ENCODE peak calls at places on chromosomes 4 and X, in nine cellular contexts. W is DMS153, C is iPS-NIHi11, X is Peyer's patch, Q is T-helper 1 cell, E is naive B cell, N is foreskin fibroblast, V is T-helper 22 cell, T is RKO. B is an unnamed sample.

GRCh38 chr4:40301592-40301991 is 33.5 kb upstream of the CHRNA9 start:
- DNase-seq in W (no peak), C (no peak), X (no peak), Q (peak), E (peak), N (no peak), V (peak), T (no peak), B (no peak)

GRCh38 chr4:144894525-144894924 is 203.5 kb downstream of the ANAPC10 start:
- DNase-seq in W (no peak), C (no peak), X (no peak), Q (no peak), E (no peak), N (peak), V (no peak), T (peak), B (no peak)

GRCh38 chr4:26772096-26772495 is 88.5 kb upstream of the STIM2 start:
- DNase-seq in W (peak), C (no peak), X (no peak), Q (no peak), E (no peak), N (no peak), V (no peak), T (no peak), B (no peak)

GRCh38 chr4:109703664-109704351 is 563 bp upstream of the CASP6 start:
- DNase-seq in W (no peak), C (no peak), X (no peak), Q (no peak), E (no peak), N (peak), V (no peak), T (peak), B (no peak)

GRCh38 chr4:174873931-174874330 is 44.2 kb upstream of the ADAM29 start:
- DNase-seq in W (no peak), C (peak), X (no peak), Q (no peak), E (no peak), N (no peak), V (no peak), T (peak), B (no peak)

GRCh38 chrX:20347486-20347885 is 80.8 kb upstream of the RPS6KA3 start:
- DNase-seq in W (no peak), C (no peak), X (no peak), Q (no peak), E (no peak), N (no peak), V (no peak), T (no peak), B (no peak)

GRCh38 chr4:95549246-95550138 is 719 bp upstream of the UNC5C start:
- DNase-seq in W (no peak), C (peak), X (peak), Q (no peak), E (no peak), N (peak), V (no peak), T (no peak), B (peak)

GRCh38 chr4:48315728-48316630 is 25.4 kb upstream of the SLAIN2 start:
- DNase-seq in W (no peak), C (peak), X (no peak), Q (no peak), E (peak), N (peak), V (no peak), T (peak), B (peak)

GRCh38 chrX:107766470-107767140 is 9.0 kb downstream of the TSC22D3 start:
- DNase-seq in W (no peak), C (no peak), X (no peak), Q (no peak), E (no peak), N (peak), V (no peak), T (no peak), B (no peak)

GRCh38 chr4:5821665-5822358 is 71.1 kb downstream of the CRMP1 start:
- DNase-seq in W (no peak), C (peak), X (no peak), Q (no peak), E (no peak), N (no peak), V (no peak), T (no peak), B (no peak)

GRCh38 chrX:40573763-40574162 is 7.0 kb upstream of the ATP6AP2 start:
- DNase-seq in W (no peak), C (no peak), X (no peak), Q (no peak), E (no peak), N (peak), V (no peak), T (peak), B (no peak)

GRCh38 chrX:140342410-140342809 is 162.5 kb downstream of the SOX3 start:
- DNase-seq in W (no peak), C (peak), X (no peak), Q (no peak), E (no peak), N (no peak), V (no peak), T (no peak), B (no peak)

GRCh38 chr4:83535520-83535944 is 376 bp upstream of the GPAT3 start:
- DNase-seq in W (peak), C (peak), X (peak), Q (no peak), E (peak), N (peak), V (no peak), T (no peak), B (peak)

GRCh38 chr4:7096264-7096663 is 28.4 kb upstream of the GRPEL1 start:
- DNase-seq in W (no peak), C (no peak), X (no peak), Q (no peak), E (no peak), N (no peak), V (no peak), T (no peak), B (no peak)

GRCh38 chrX:1443496-1444075 is 9.1 kb downstream of the ASMTL start:
- DNase-seq in W (no peak), C (peak), X (peak), Q (no peak), E (no peak), N (no peak), V (no peak), T (no peak), B (no peak)

GRCh38 chr4:27057053-27057452 is 196.4 kb downstream of the STIM2 start:
- DNase-seq in W (no peak), C (no peak), X (no peak), Q (no peak), E (no peak), N (no peak), V (no peak), T (no peak), B (no peak)

GRCh38 chrX:40543661-40544328 is 37.0 kb upstream of the ATP6AP2 start:
- DNase-seq in W (peak), C (peak), X (no peak), Q (no peak), E (peak), N (peak), V (no peak), T (peak), B (no peak)

GRCh38 chr4:133156556-133156955 is 7.5 kb downstream of the PCDH10 start:
- DNase-seq in W (no peak), C (no peak), X (no peak), Q (no peak), E (no peak), N (no peak), V (no peak), T (no peak), B (no peak)

GRCh38 chrX:140664939-140665338 is 44.6 kb upstream of the LINC00632 start:
- DNase-seq in W (no peak), C (no peak), X (no peak), Q (no peak), E (no peak), N (no peak), V (no peak), T (peak), B (peak)

GRCh38 chr4:3826247-3827172 is 60.3 kb downstream of the ADRA2C start:
- DNase-seq in W (no peak), C (no peak), X (no peak), Q (no peak), E (no peak), N (no peak), V (no peak), T (no peak), B (no peak)

GRCh38 chr4:140893939-140894338 is 137.8 kb upstream of the TBC1D9 start:
- DNase-seq in W (no peak), C (no peak), X (no peak), Q (no peak), E (no peak), N (peak), V (no peak), T (no peak), B (no peak)

GRCh38 chr4:122639181-122639580 is 18.3 kb upstream of the IL21 start:
- DNase-seq in W (no peak), C (no peak), X (no peak), Q (no peak), E (no peak), N (no peak), V (no peak), T (no peak), B (no peak)

GRCh38 chr4:143352052-143352451 is 15.4 kb downstream of the GAB1 start:
- DNase-seq in W (peak), C (no peak), X (no peak), Q (no peak), E (no peak), N (no peak), V (no peak), T (no peak), B (no peak)

GRCh38 chr4:42655921-42656735 is 777 bp downstream of the ATP8A1 start:
- DNase-seq in W (no peak), C (peak), X (peak), Q (peak), E (peak), N (peak), V (peak), T (no peak), B (no peak)

GRCh38 chr4:14916554-14917304 is 85.6 kb upstream of the CPEB2 start:
- DNase-seq in W (no peak), C (no peak), X (no peak), Q (no peak), E (no peak), N (peak), V (no peak), T (peak), B (no peak)

GRCh38 chrX:19174401-19175025 is 52.2 kb upstream of the ADGRG2 start:
- DNase-seq in W (no peak), C (no peak), X (no peak), Q (no peak), E (no peak), N (peak), V (no peak), T (no peak), B (no peak)

GRCh38 chr4:41346306-41347061 is 89.8 kb downstream of the UCHL1 start:
- DNase-seq in W (no peak), C (peak), X (no peak), Q (no peak), E (no peak), N (peak), V (no peak), T (no peak), B (no peak)

GRCh38 chr4:23238848-23239247 is 546.1 kb downstream of the GBA3 start:
- DNase-seq in W (no peak), C (no peak), X (no peak), Q (no peak), E (no peak), N (no peak), V (no peak), T (no peak), B (no peak)

GRCh38 chr4:154928640-154929257 is 147.7 kb downstream of the RBM46 start:
- DNase-seq in W (no peak), C (peak), X (no peak), Q (no peak), E (no peak), N (peak), V (no peak), T (peak), B (no peak)

GRCh38 chr4:5927116-5927515 is 34.2 kb upstream of the CRMP1 start:
- DNase-seq in W (no peak), C (no peak), X (no peak), Q (no peak), E (no peak), N (no peak), V (no peak), T (no peak), B (no peak)

GRCh38 chrX:40171513-40172168 is 73.9 kb upstream of the BCOR start:
- DNase-seq in W (no peak), C (no peak), X (peak), Q (no peak), E (no peak), N (peak), V (no peak), T (no peak), B (no peak)

GRCh38 chr4:151227731-151228130 is 49.2 kb upstream of the PRSS48 start:
- DNase-seq in W (no peak), C (peak), X (no peak), Q (no peak), E (no peak), N (peak), V (no peak), T (peak), B (peak)

GRCh38 chr4:25029479-25030282 is 1.1 kb downstream of the LGI2 start:
- DNase-seq in W (no peak), C (no peak), X (no peak), Q (no peak), E (no peak), N (no peak), V (no peak), T (no peak), B (no peak)

GRCh38 chr4:89572224-89572858 is 264.6 kb downstream of the SNCA start:
- DNase-seq in W (peak), C (no peak), X (no peak), Q (no peak), E (no peak), N (peak), V (no peak), T (no peak), B (no peak)

GRCh38 chr4:177484613-177485021 is 42.4 kb upstream of the AGA start:
- DNase-seq in W (no peak), C (no peak), X (no peak), Q (no peak), E (no peak), N (peak), V (no peak), T (peak), B (no peak)

GRCh38 chr4:22667332-22667731 is 25.4 kb upstream of the GBA3 start:
- DNase-seq in W (no peak), C (no peak), X (no peak), Q (no peak), E (no peak), N (no peak), V (no peak), T (no peak), B (no peak)

GRCh38 chr4:138797646-138798045 is 217.9 kb upstream of the NOCT start:
- DNase-seq in W (no peak), C (no peak), X (no peak), Q (no peak), E (no peak), N (no peak), V (no peak), T (no peak), B (no peak)

B was measured in putamen.